ENCODE peak calls at places on chromosomes 6 and 20, in eight cellular contexts. Y, L, R, E, F, S, J and G are unnamed samples.

GRCh38 chr6:104995989-104996617 is 39.2 kb downstream of the LIN28B start:
- DNase-seq in Y (no peak), L (peak; percentile 18), R (no peak), E (no peak), F (no peak), S (no peak), J (no peak), G (peak; percentile 11)

GRCh38 chr20:20482453-20482852 is 114.5 kb downstream of the INSM1 start:
- DNase-seq in Y (no peak), L (no peak), R (no peak), E (no peak), F (no peak), S (no peak), J (no peak), G (no peak)

GRCh38 chr6:23244300-23244699 is 674.9 kb downstream of the HDGFL1 start:
- DNase-seq in Y (no peak), L (peak; percentile 42), R (no peak), E (no peak), F (no peak), S (no peak), J (no peak), G (peak; percentile 79)

GRCh38 chr6:74588094-74588493 is 617.8 kb downstream of the COL12A1 start:
- DNase-seq in Y (no peak), L (no peak), R (no peak), E (no peak), F (no peak), S (no peak), J (no peak), G (no peak)

GRCh38 chr20:10561302-10561701 is 112.5 kb downstream of the JAG1 start:
- DNase-seq in Y (no peak), L (no peak), R (no peak), E (no peak), F (no peak), S (no peak), J (no peak), G (no peak)

GRCh38 chr20:3077618-3078134 is 6.3 kb downstream of the OXT start:
- DNase-seq in Y (no peak), L (no peak), R (no peak), E (no peak), F (no peak), S (no peak), J (no peak), G (no peak)

GRCh38 chr6:3320238-3320637 is 61.5 kb downstream of the PSMG4 start:
- DNase-seq in Y (no peak), L (no peak), R (no peak), E (no peak), F (no peak), S (no peak), J (no peak), G (no peak)

GRCh38 chr6:11263185-11263817 is 30.8 kb upstream of the NEDD9 start:
- DNase-seq in Y (no peak), L (peak; percentile 45), R (no peak), E (no peak), F (peak; percentile 74), S (peak; percentile 47), J (no peak), G (peak; percentile 80)

GRCh38 chr20:42484335-42484734 is 705.4 kb downstream of the PTPRT start:
- DNase-seq in Y (no peak), L (no peak), R (no peak), E (no peak), F (no peak), S (no peak), J (no peak), G (no peak)

GRCh38 chr6:160121981-160122380 is 366 bp downstream of the SLC22A1 start:
- DNase-seq in Y (no peak), L (no peak), R (no peak), E (no peak), F (peak; percentile 8), S (no peak), J (no peak), G (no peak)

GRCh38 chr6:166996406-166996805 is 2.8 kb upstream of the CEP43 start:
- DNase-seq in Y (no peak), L (no peak), R (no peak), E (no peak), F (no peak), S (no peak), J (no peak), G (peak; percentile 67)

GRCh38 chr6:24640166-24640565 is 5.8 kb downstream of the KIAA0319 start:
- DNase-seq in Y (no peak), L (no peak), R (no peak), E (no peak), F (no peak), S (no peak), J (no peak), G (no peak)

GRCh38 chr6:143427109-143427817 is 23.2 kb downstream of the ADAT2 start:
- DNase-seq in Y (peak; percentile 25), L (no peak), R (peak; percentile 72), E (peak; percentile 49), F (peak; percentile 32), S (peak; percentile 49), J (no peak), G (peak; percentile 77)

GRCh38 chr6:134753001-134753400 is 196.9 kb downstream of the ALDH8A1 start:
- DNase-seq in Y (no peak), L (no peak), R (no peak), E (no peak), F (no peak), S (no peak), J (no peak), G (no peak)

GRCh38 chr20:19077370-19078220 is 134.8 kb upstream of the SLC24A3 start:
- DNase-seq in Y (peak; percentile 74), L (no peak), R (no peak), E (no peak), F (no peak), S (no peak), J (no peak), G (no peak)

GRCh38 chr6:32255212-32256153 is 31.6 kb upstream of the NOTCH4 start:
- DNase-seq in Y (no peak), L (peak; percentile 87), R (peak; percentile 49), E (peak; percentile 62), F (peak; percentile 87), S (peak; percentile 47), J (no peak), G (peak; percentile 87)

GRCh38 chr6:36890264-36890663 is 4.5 kb downstream of the C6orf89 start:
- DNase-seq in Y (no peak), L (no peak), R (no peak), E (no peak), F (no peak), S (no peak), J (no peak), G (no peak)

GRCh38 chr6:130070306-130070705 is 51.9 kb downstream of the L3MBTL3 start:
- DNase-seq in Y (no peak), L (no peak), R (no peak), E (no peak), F (no peak), S (no peak), J (no peak), G (peak; percentile 23)

GRCh38 chr20:32007787-32008616 is 2.2 kb upstream of the CCM2L start:
- DNase-seq in Y (peak; percentile 20), L (no peak), R (no peak), E (no peak), F (peak; percentile 70), S (no peak), J (no peak), G (no peak)

GRCh38 chr6:168581236-168581635 is 140.3 kb downstream of the SMOC2 start:
- DNase-seq in Y (no peak), L (no peak), R (no peak), E (no peak), F (no peak), S (no peak), J (no peak), G (no peak)

GRCh38 chr20:57648878-57649616 is 28.8 kb upstream of the ZBP1 start:
- DNase-seq in Y (no peak), L (no peak), R (no peak), E (no peak), F (no peak), S (no peak), J (no peak), G (no peak)

GRCh38 chr6:247353-247752 is 44.9 kb upstream of the DUSP22 start:
- DNase-seq in Y (no peak), L (no peak), R (no peak), E (no peak), F (no peak), S (no peak), J (no peak), G (no peak)